ENCODE peak calls at places on chromosome 18, in six cellular contexts. N, R, Q, F, Y and P are unnamed samples.

GRCh38 chr18:48548404-48548771 is 9.6 kb downstream of the CTIF start:
- ATAC-seq in Y (no peak), F (no peak), Q (peak; percentile 54), R (peak; percentile 81), N (peak; percentile 38), P (no peak)

GRCh38 chr18:62537946-62538345 is 15.1 kb downstream of the ZCCHC2 start:
- ATAC-seq in Y (peak; percentile 84), Q (peak; percentile 97), F (no peak), R (no peak), N (no peak), P (no peak)

GRCh38 chr18:35026407-35027061 is 14.7 kb upstream of the MAPRE2 start:
- ATAC-seq in N (no peak), Q (no peak), R (no peak), F (no peak), Y (no peak), P (peak; percentile 53)

GRCh38 chr18:21484851-21485636 is 115.5 kb downstream of the ESCO1 start:
- ATAC-seq in N (no peak), Y (peak; percentile 41), Q (no peak), R (no peak), F (no peak), P (peak; percentile 16)

GRCh38 chr18:36366994-36367839 is 69.7 kb downstream of the FHOD3 start:
- ATAC-seq in R (no peak), N (peak; percentile 98), Y (no peak), Q (no peak), F (peak; percentile 96), P (no peak)

GRCh38 chr18:2787225-2787624 is 59.6 kb upstream of the EMILIN2 start:
- ATAC-seq in N (no peak), R (no peak), Y (no peak), F (no peak), Q (no peak), P (no peak)

GRCh38 chr18:54835944-54836343 is 7.7 kb downstream of the RAB27B start:
- ATAC-seq in R (no peak), Y (no peak), F (no peak), Q (no peak), N (no peak), P (no peak)

GRCh38 chr18:59324623-59324971 is 6.1 kb upstream of the CPLX4 start:
- ATAC-seq in Q (peak; percentile 29), Y (peak; percentile 36), F (no peak), R (no peak), N (no peak), P (peak; percentile 20)

GRCh38 chr18:78772369-78773302 is 207.0 kb upstream of the SALL3 start:
- ATAC-seq in R (no peak), N (no peak), Q (no peak), F (no peak), Y (no peak), P (peak; percentile 47)

GRCh38 chr18:48872234-48873145 is 78.3 kb downstream of the SMAD7 start:
- ATAC-seq in Y (peak; percentile 39), F (no peak), N (no peak), R (no peak), Q (peak; percentile 12), P (peak; percentile 2)

GRCh38 chr18:2302628-2303516 is 268.4 kb downstream of the METTL4 start:
- ATAC-seq in F (no peak), N (no peak), Q (peak; percentile 92), R (no peak), Y (peak; percentile 78), P (peak; percentile 39)